ENCODE peak calls at places on chromosome X, in nine cellular contexts. L is glutamatergic neuron, D is AG09309, Q is psoas muscle, A is omental fat pad, C is GM12865, F is BJ, O is Peyer's patch, V is ovary. J is an unnamed sample.

GRCh38 chrX:64428371-64428770 is 33.1 kb upstream of the MTMR8 start:
- DNase-seq in A (no peak), D (no peak), O (no peak), L (no peak), Q (no peak), V (no peak), C (no peak), F (no peak), J (no peak)

GRCh38 chrX:151754042-151754419 is 19.5 kb downstream of the CNGA2 start:
- DNase-seq in D (peak), Q (no peak), O (no peak), L (no peak), F (peak), C (no peak), V (no peak), A (no peak), J (no peak)

GRCh38 chrX:150766351-150767044 is 73.3 kb downstream of the MTMR1 start:
- DNase-seq in D (no peak), V (no peak), L (no peak), Q (no peak), A (no peak), F (no peak), C (no peak), O (no peak), J (no peak)

GRCh38 chrX:92270936-92271655 is 491.9 kb downstream of the PCDH11X start:
- DNase-seq in F (no peak), L (no peak), C (no peak), V (no peak), A (no peak), Q (no peak), O (no peak), D (no peak), J (no peak)

GRCh38 chrX:135384161-135384836 is 37.4 kb upstream of the SMIM10L2A start:
- DNase-seq in C (no peak), D (no peak), V (no peak), F (no peak), O (no peak), L (no peak), Q (no peak), A (no peak), J (peak)

GRCh38 chrX:120452131-120452530 is 17.0 kb downstream of the LAMP2 start:
- DNase-seq in D (no peak), A (no peak), C (peak), O (no peak), L (no peak), Q (no peak), F (no peak), V (peak), J (no peak)

GRCh38 chrX:69165116-69165651 is at the start of gene PJA1:
- DNase-seq in L (peak), Q (peak), V (peak), D (peak), O (peak), C (peak), A (no peak), F (no peak), J (peak)

GRCh38 chrX:37986893-37987292 is 19.5 kb upstream of the SYTL5 start:
- DNase-seq in D (no peak), F (no peak), Q (no peak), A (no peak), O (no peak), C (no peak), V (no peak), L (no peak), J (no peak)

GRCh38 chrX:129188223-129188622 is 335.1 kb downstream of the SMARCA1 start:
- DNase-seq in A (no peak), L (no peak), Q (no peak), C (no peak), F (no peak), O (no peak), V (no peak), D (no peak), J (no peak)

GRCh38 chrX:32893751-32894150 is 317.6 kb downstream of the DMD start:
- DNase-seq in F (no peak), O (no peak), Q (peak), C (no peak), L (no peak), D (no peak), A (no peak), V (no peak), J (no peak)

GRCh38 chrX:49176421-49177326 is 5.0 kb downstream of the PLP2 start:
- DNase-seq in F (no peak), A (no peak), C (no peak), O (no peak), D (no peak), V (no peak), Q (no peak), L (no peak), J (no peak)

GRCh38 chrX:16633754-16634153 is 16.2 kb upstream of the S100G start:
- DNase-seq in Q (no peak), A (no peak), D (no peak), L (no peak), O (no peak), F (no peak), C (no peak), V (no peak), J (no peak)

GRCh38 chrX:50747471-50747900 is 66.5 kb downstream of the SHROOM4 start:
- DNase-seq in A (no peak), L (peak), O (no peak), F (peak), V (no peak), Q (no peak), D (peak), C (peak), J (no peak)

GRCh38 chrX:74535633-74536141 is 78.7 kb downstream of the RLIM start:
- DNase-seq in V (peak), L (peak), A (peak), F (peak), D (no peak), O (peak), C (peak), Q (peak), J (peak)

GRCh38 chrX:8404958-8405357 is 59.7 kb upstream of the VCX3B start:
- DNase-seq in O (no peak), V (no peak), C (no peak), F (no peak), Q (no peak), D (no peak), A (no peak), L (no peak), J (no peak)

GRCh38 chrX:51463322-51463721 is 33.1 kb downstream of the NUDT11 start:
- DNase-seq in L (no peak), O (no peak), C (no peak), F (no peak), Q (no peak), A (no peak), D (no peak), V (no peak), J (no peak)

GRCh38 chrX:107935664-107936433 is 46.3 kb downstream of the TEX13B start:
- DNase-seq in O (no peak), C (no peak), F (no peak), D (no peak), V (no peak), Q (no peak), A (no peak), L (peak), J (peak)

GRCh38 chrX:136028383-136028984 is 43.2 kb downstream of the SLC9A6 start:
- DNase-seq in Q (no peak), V (no peak), F (no peak), O (no peak), C (peak), L (no peak), D (peak), A (no peak), J (no peak)

GRCh38 chrX:10119399-10119990 is 37.3 kb upstream of the CLCN4 start:
- DNase-seq in V (peak), D (peak), O (peak), C (peak), L (peak), F (no peak), A (peak), Q (no peak), J (peak)

GRCh38 chrX:109049903-109050302 is 313.5 kb upstream of the IRS4 start:
- DNase-seq in Q (no peak), O (no peak), F (no peak), D (no peak), A (no peak), C (no peak), L (no peak), V (no peak), J (no peak)

GRCh38 chrX:123087326-123087725 is 96.8 kb upstream of the GRIA3 start:
- DNase-seq in D (peak), A (no peak), F (peak), Q (no peak), O (no peak), L (no peak), C (no peak), V (no peak), J (no peak)

GRCh38 chrX:153635788-153636668 is 11.0 kb upstream of the DUSP9 start:
- DNase-seq in O (no peak), C (peak), V (no peak), L (peak), A (no peak), F (no peak), Q (peak), D (no peak), J (peak)

GRCh38 chrX:9644335-9644734 is 121.3 kb downstream of the GPR143 start:
- DNase-seq in Q (no peak), F (no peak), L (no peak), A (no peak), D (no peak), C (peak), O (no peak), V (no peak), J (peak)

GRCh38 chrX:130857207-130857606 is 45.8 kb downstream of the ENOX2 start:
- DNase-seq in O (no peak), C (peak), V (no peak), D (no peak), Q (no peak), A (no peak), F (no peak), L (no peak), J (no peak)

GRCh38 chrX:68941385-68941952 is 112.6 kb downstream of the EFNB1 start:
- DNase-seq in A (no peak), L (no peak), Q (no peak), O (no peak), F (no peak), C (no peak), D (no peak), V (no peak), J (no peak)

GRCh38 chrX:3638280-3638873 is 75.1 kb downstream of the PRKX start:
- DNase-seq in Q (no peak), V (peak), A (peak), L (peak), F (no peak), C (peak), D (no peak), O (no peak), J (peak)

GRCh38 chrX:150693782-150694574 is 782 bp downstream of the MTMR1 start:
- DNase-seq in C (peak), A (no peak), D (peak), O (peak), V (peak), Q (peak), F (peak), L (peak), J (peak)

GRCh38 chrX:15055146-15055930 is 182.1 kb downstream of the MOSPD2 start:
- DNase-seq in V (no peak), Q (no peak), O (no peak), D (peak), F (no peak), L (no peak), A (no peak), C (no peak), J (no peak)

GRCh38 chrX:84469226-84469625 is 33.0 kb downstream of the HDX start:
- DNase-seq in D (no peak), F (no peak), O (no peak), A (no peak), V (no peak), C (no peak), Q (no peak), L (no peak), J (no peak)

GRCh38 chrX:16666541-16666940 is 16.6 kb downstream of the S100G start:
- DNase-seq in Q (no peak), C (no peak), A (no peak), D (no peak), V (no peak), O (no peak), F (no peak), L (no peak), J (no peak)

GRCh38 chrX:3501833-3502535 is 155.5 kb upstream of the MXRA5 start:
- DNase-seq in L (no peak), A (no peak), V (no peak), O (no peak), C (no peak), D (no peak), F (no peak), Q (peak), J (no peak)

GRCh38 chrX:145405012-145405411 is 157.7 kb downstream of the SPANXN1 start:
- DNase-seq in C (peak), F (no peak), V (no peak), A (no peak), L (no peak), D (no peak), Q (no peak), O (no peak), J (peak)

GRCh38 chrX:57918750-57919436 is 8.6 kb upstream of the ZXDA start:
- DNase-seq in F (no peak), A (no peak), D (no peak), C (peak), O (no peak), Q (no peak), V (no peak), L (no peak), J (peak)

GRCh38 chrX:22662776-22663175 is 337.0 kb upstream of the DDX53 start:
- DNase-seq in F (no peak), L (no peak), V (no peak), D (no peak), Q (no peak), C (no peak), O (no peak), A (no peak), J (no peak)

GRCh38 chrX:7083021-7083420 is 64.5 kb upstream of the STS start:
- DNase-seq in A (no peak), L (no peak), C (peak), D (no peak), O (no peak), F (no peak), Q (no peak), V (no peak), J (no peak)

DNA sequence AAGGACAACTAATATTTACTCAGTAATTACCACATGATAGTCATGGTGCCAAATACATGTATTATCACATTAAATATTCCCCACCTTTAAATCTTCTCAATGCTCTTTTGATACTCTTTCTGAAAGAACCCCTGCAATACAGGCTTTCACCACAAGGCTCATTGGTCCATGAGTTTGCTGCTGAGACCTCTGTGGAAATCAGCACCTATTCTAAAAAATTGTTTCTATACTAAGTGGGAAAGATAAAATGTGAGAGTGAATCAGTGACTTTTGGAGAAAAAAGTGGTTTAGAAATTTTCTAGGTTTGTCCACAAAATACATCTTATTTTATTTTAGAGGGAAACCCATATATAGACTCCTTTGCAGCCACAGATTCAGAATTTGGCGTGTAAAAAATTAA is 257.3 kb downstream of the ZIC3 start:
- DNase-seq in F (no peak), Q (no peak), O (no peak), A (no peak), V (no peak), D (no peak), C (no peak), L (no peak), J (no peak)
- TF ChIP-seq CTCF in F (no peak), Q (peak), O (no peak), A (no peak), V (no peak), D (no peak), C (no peak), L (peak), J (no peak)

GRCh38 chrX:75623535-75623934 is 100.7 kb upstream of the ZDHHC15 start:
- DNase-seq in F (no peak), O (no peak), L (no peak), A (no peak), Q (no peak), D (no peak), C (no peak), V (no peak), J (peak)
- TF ChIP-seq CTCF in F (no peak), O (no peak), L (peak), A (no peak), Q (no peak), D (no peak), C (no peak), V (no peak), J (peak)

DNA sequence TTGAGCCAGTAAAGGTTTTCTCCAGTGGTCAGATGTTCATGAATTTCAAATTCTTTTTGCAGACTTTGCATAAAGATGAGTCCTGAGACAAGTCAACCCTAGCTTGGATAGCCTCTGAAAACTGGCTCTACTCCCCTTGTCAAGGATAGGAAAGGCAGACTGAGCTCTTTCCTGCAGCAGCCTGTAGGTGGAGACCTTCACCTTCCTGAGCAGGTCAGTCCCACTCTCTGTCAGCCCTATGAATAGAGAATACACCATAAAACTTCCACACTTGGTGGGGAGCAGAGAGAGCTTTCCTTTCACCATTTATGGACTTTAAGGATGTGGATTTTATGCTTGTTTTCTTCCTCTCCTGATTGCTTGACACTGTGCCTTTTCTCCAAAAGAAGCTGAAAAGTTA is 41.9 kb downstream of the PCDH19 start:
- DNase-seq in Q (no peak), A (no peak), L (no peak), F (no peak), D (no peak), O (no peak), C (peak), V (no peak), J (peak)
- TF ChIP-seq CTCF in Q (peak), A (no peak), L (no peak), F (peak), D (peak), O (no peak), C (peak), V (no peak), J (no peak)

GRCh38 chrX:26778320-26778888 is 562.4 kb downstream of the MAGEB5 start:
- DNase-seq in D (no peak), Q (no peak), A (no peak), V (no peak), F (no peak), C (no peak), O (no peak), L (no peak), J (peak)

GRCh38 chrX:26788402-26788998 is 572.5 kb downstream of the MAGEB5 start:
- DNase-seq in A (no peak), D (no peak), L (no peak), V (no peak), F (no peak), Q (no peak), C (no peak), O (no peak), J (no peak)

DNA sequence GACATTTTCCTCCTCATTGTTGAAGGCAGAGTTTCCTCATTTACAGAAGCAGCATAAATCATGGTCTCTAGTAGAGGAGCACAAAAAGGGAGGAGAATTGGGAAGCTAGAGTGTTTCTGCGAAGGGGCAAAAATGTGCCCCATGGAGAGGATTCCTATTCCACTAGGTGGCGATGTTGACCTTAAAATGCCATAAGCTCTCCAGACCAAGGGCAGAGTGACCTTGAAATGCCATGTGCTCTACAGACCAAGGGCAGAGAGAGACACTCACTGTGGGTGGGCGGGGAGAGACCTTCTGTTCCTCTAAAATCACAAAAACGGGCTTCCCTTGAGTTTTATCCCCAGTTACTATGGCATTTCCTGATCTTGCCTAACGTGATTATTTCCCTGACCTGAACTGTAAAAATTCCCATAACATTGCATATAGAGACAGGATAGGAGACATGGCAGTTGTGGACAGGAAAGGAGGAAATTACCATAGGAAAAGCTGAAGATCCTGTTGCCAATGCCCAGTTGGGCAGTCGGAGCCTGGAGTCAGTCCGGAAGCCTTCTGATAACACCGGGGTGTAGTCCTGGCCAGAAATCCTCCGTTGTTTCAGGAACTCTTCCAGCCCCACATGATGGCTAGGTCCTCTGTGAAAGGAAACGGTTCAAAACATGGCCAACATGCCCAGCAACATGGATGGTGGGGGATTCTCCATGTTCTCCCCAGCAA is 567.7 kb downstream of the MAGEB5 start:
- DNase-seq in O (no peak), A (no peak), V (no peak), F (no peak), L (no peak), C (peak), D (no peak), Q (no peak), J (peak)
- TF ChIP-seq CTCF in O (no peak), A (no peak), V (no peak), F (no peak), L (peak), C (peak), D (no peak), Q (peak), J (no peak)

GRCh38 chrX:115912372-115912897 is 258.1 kb upstream of the AGTR2 start:
- DNase-seq in A (no peak), O (no peak), D (no peak), V (no peak), F (no peak), Q (no peak), L (no peak), C (peak), J (no peak)
- TF ChIP-seq CTCF in A (no peak), O (no peak), D (peak), V (no peak), F (no peak), Q (peak), L (peak), C (no peak), J (no peak)

GRCh38 chrX:103674531-103675454 is 11.7 kb downstream of the MORF4L2 start:
- DNase-seq in F (no peak), A (no peak), D (no peak), L (no peak), C (no peak), V (no peak), O (no peak), Q (no peak), J (no peak)
- TF ChIP-seq CTCF in F (no peak), A (no peak), D (no peak), L (no peak), C (no peak), V (no peak), O (no peak), Q (no peak), J (no peak)

GRCh38 chrX:46683023-46683422 is 75.9 kb downstream of the SLC9A7 start:
- DNase-seq in L (no peak), D (no peak), O (no peak), F (no peak), V (no peak), A (no peak), Q (no peak), C (peak), J (no peak)
- TF ChIP-seq CTCF in L (no peak), D (no peak), O (no peak), F (peak), V (no peak), A (no peak), Q (no peak), C (peak), J (no peak)

GRCh38 chrX:25721564-25721963 is 416.6 kb upstream of the MAGEB18 start:
- DNase-seq in A (no peak), O (no peak), F (no peak), C (peak), V (no peak), L (no peak), Q (no peak), D (no peak), J (no peak)
- TF ChIP-seq CTCF in A (no peak), O (no peak), F (no peak), C (no peak), V (no peak), L (peak), Q (peak), D (no peak), J (peak)

GRCh38 chrX:39556056-39556455 is 541.7 kb downstream of the BCOR start:
- DNase-seq in Q (no peak), C (no peak), D (no peak), F (no peak), A (no peak), O (no peak), V (no peak), L (no peak), J (no peak)

GRCh38 chrX:39551748-39552147 is 546.0 kb downstream of the BCOR start:
- DNase-seq in O (no peak), L (no peak), F (no peak), C (no peak), V (no peak), D (no peak), A (no peak), Q (no peak), J (peak)

GRCh38 chrX:39550795-39551361 is 546.9 kb downstream of the BCOR start:
- DNase-seq in O (no peak), F (no peak), Q (no peak), L (no peak), V (no peak), C (no peak), D (no peak), A (no peak), J (peak)
- TF ChIP-seq CTCF in O (no peak), F (no peak), Q (no peak), L (no peak), V (no peak), C (no peak), D (no peak), A (no peak), J (no peak)

J was measured in activated CD8-positive, alpha-beta T cell treated with anti-CD3 and anti-CD28 coated beads for 36 hours.